ENCODE peak calls at places on chromosomes 1 and 21, in five cellular contexts. One of them, this sample, is unnamed.

GRCh38 chr1:226602186-226603029 is 53.8 kb downstream of the STUM start:
- DNase-seq in body of pancreas: peak
- DNase-seq in heart right ventricle: peak
- DNase-seq in esophagus squamous epithelium: no peak
- DNase-seq in neuronal stem cell: no peak
- DNase-seq in this sample: peak

GRCh38 chr1:177210071-177210470 is 39.3 kb downstream of the BRINP2 start:
- DNase-seq in body of pancreas: no peak
- DNase-seq in heart right ventricle: no peak
- DNase-seq in esophagus squamous epithelium: no peak
- DNase-seq in neuronal stem cell: no peak
- DNase-seq in this sample: no peak

GRCh38 chr1:169885207-169885606 is 8.5 kb downstream of the SCYL3 start:
- DNase-seq in body of pancreas: no peak
- DNase-seq in heart right ventricle: no peak
- DNase-seq in esophagus squamous epithelium: no peak
- DNase-seq in neuronal stem cell: no peak
- DNase-seq in this sample: no peak

GRCh38 chr1:8510041-8510823 is 192.3 kb downstream of the SLC45A1 start:
- DNase-seq in body of pancreas: peak
- DNase-seq in heart right ventricle: no peak
- DNase-seq in esophagus squamous epithelium: no peak
- DNase-seq in neuronal stem cell: no peak
- DNase-seq in this sample: no peak

GRCh38 chr1:52659356-52659755 is 26.4 kb downstream of the SHISAL2A start:
- DNase-seq in body of pancreas: no peak
- DNase-seq in heart right ventricle: no peak
- DNase-seq in esophagus squamous epithelium: no peak
- DNase-seq in neuronal stem cell: no peak
- DNase-seq in this sample: no peak

GRCh38 chr1:115280073-115280472 is 58.0 kb downstream of the NGF start:
- DNase-seq in body of pancreas: peak
- DNase-seq in heart right ventricle: no peak
- DNase-seq in esophagus squamous epithelium: no peak
- DNase-seq in neuronal stem cell: no peak
- DNase-seq in this sample: no peak

GRCh38 chr1:167666416-167666815 is 36.4 kb downstream of the RCSD1 start:
- DNase-seq in body of pancreas: no peak
- DNase-seq in heart right ventricle: peak
- DNase-seq in esophagus squamous epithelium: no peak
- DNase-seq in neuronal stem cell: no peak
- DNase-seq in this sample: no peak

GRCh38 chr1:236509203-236509602 is 14.6 kb upstream of the LGALS8 start:
- DNase-seq in body of pancreas: no peak
- DNase-seq in heart right ventricle: no peak
- DNase-seq in esophagus squamous epithelium: no peak
- DNase-seq in neuronal stem cell: no peak
- DNase-seq in this sample: no peak

GRCh38 chr1:43143441-43143888 is 28.6 kb downstream of the EBNA1BP2 start:
- DNase-seq in body of pancreas: no peak
- DNase-seq in heart right ventricle: no peak
- DNase-seq in esophagus squamous epithelium: no peak
- DNase-seq in neuronal stem cell: peak
- DNase-seq in this sample: no peak

GRCh38 chr21:45098867-45099266 is 24.5 kb downstream of the ADARB1 start:
- DNase-seq in body of pancreas: no peak
- DNase-seq in heart right ventricle: no peak
- DNase-seq in esophagus squamous epithelium: no peak
- DNase-seq in neuronal stem cell: no peak
- DNase-seq in this sample: no peak

GRCh38 chr1:9115656-9116205 is 13.2 kb downstream of the GPR157 start:
- DNase-seq in body of pancreas: peak
- DNase-seq in heart right ventricle: no peak
- DNase-seq in esophagus squamous epithelium: no peak
- DNase-seq in neuronal stem cell: no peak
- DNase-seq in this sample: no peak

GRCh38 chr1:202932476-202932875 is 5.4 kb upstream of the KLHL12 start:
- DNase-seq in body of pancreas: no peak
- DNase-seq in heart right ventricle: no peak
- DNase-seq in esophagus squamous epithelium: no peak
- DNase-seq in neuronal stem cell: no peak
- DNase-seq in this sample: no peak

GRCh38 chr1:53511933-53512806 is 53.0 kb downstream of the DMRTB1 start:
- DNase-seq in body of pancreas: no peak
- DNase-seq in heart right ventricle: peak
- DNase-seq in esophagus squamous epithelium: no peak
- DNase-seq in neuronal stem cell: no peak
- DNase-seq in this sample: no peak

GRCh38 chr21:26710155-26710554 is 135.1 kb downstream of the ADAMTS1 start:
- DNase-seq in body of pancreas: no peak
- DNase-seq in heart right ventricle: no peak
- DNase-seq in esophagus squamous epithelium: no peak
- DNase-seq in neuronal stem cell: no peak
- DNase-seq in this sample: no peak

GRCh38 chr1:15343729-15344128 is 66.0 kb upstream of the EFHD2 start:
- DNase-seq in body of pancreas: peak
- DNase-seq in heart right ventricle: peak
- DNase-seq in esophagus squamous epithelium: no peak
- DNase-seq in neuronal stem cell: no peak
- DNase-seq in this sample: no peak

GRCh38 chr1:227884370-227885134 is 63.2 kb downstream of the WNT9A start:
- DNase-seq in body of pancreas: no peak
- DNase-seq in heart right ventricle: peak
- DNase-seq in esophagus squamous epithelium: no peak
- DNase-seq in neuronal stem cell: no peak
- DNase-seq in this sample: no peak

GRCh38 chr1:116268211-116268610 is 104.8 kb upstream of the ATP1A1 start:
- DNase-seq in body of pancreas: peak
- DNase-seq in heart right ventricle: no peak
- DNase-seq in esophagus squamous epithelium: no peak
- DNase-seq in neuronal stem cell: no peak
- DNase-seq in this sample: no peak

GRCh38 chr1:230917284-230918135 is 49.2 kb upstream of the C1orf198 start:
- DNase-seq in body of pancreas: peak
- DNase-seq in heart right ventricle: peak
- DNase-seq in esophagus squamous epithelium: no peak
- DNase-seq in neuronal stem cell: peak
- DNase-seq in this sample: no peak

GRCh38 chr1:11858968-11859871 is 475 bp upstream of the NPPB start:
- DNase-seq in body of pancreas: peak
- DNase-seq in heart right ventricle: peak
- DNase-seq in esophagus squamous epithelium: no peak
- DNase-seq in neuronal stem cell: peak
- DNase-seq in this sample: no peak

GRCh38 chr1:59880001-59880400 is 46.6 kb downstream of the CYP2J2 start:
- DNase-seq in body of pancreas: no peak
- DNase-seq in heart right ventricle: no peak
- DNase-seq in esophagus squamous epithelium: no peak
- DNase-seq in neuronal stem cell: no peak
- DNase-seq in this sample: no peak

GRCh38 chr21:36185498-36185897 is 28.9 kb downstream of the DOP1B start:
- DNase-seq in body of pancreas: no peak
- DNase-seq in heart right ventricle: no peak
- DNase-seq in esophagus squamous epithelium: no peak
- DNase-seq in neuronal stem cell: no peak
- DNase-seq in this sample: no peak

GRCh38 chr21:36186506-36187399 is 30.1 kb downstream of the DOP1B start:
- DNase-seq in body of pancreas: no peak
- DNase-seq in heart right ventricle: peak
- DNase-seq in esophagus squamous epithelium: no peak
- DNase-seq in neuronal stem cell: no peak
- DNase-seq in this sample: no peak

GRCh38 chr21:36190736-36191135 is 34.1 kb downstream of the DOP1B start:
- DNase-seq in body of pancreas: no peak
- DNase-seq in heart right ventricle: no peak
- DNase-seq in esophagus squamous epithelium: no peak
- DNase-seq in neuronal stem cell: no peak
- DNase-seq in this sample: no peak

GRCh38 chr21:36188937-36189336 is 32.3 kb downstream of the DOP1B start:
- DNase-seq in body of pancreas: no peak
- DNase-seq in heart right ventricle: no peak
- DNase-seq in esophagus squamous epithelium: no peak
- DNase-seq in neuronal stem cell: no peak
- DNase-seq in this sample: no peak

DNA sequence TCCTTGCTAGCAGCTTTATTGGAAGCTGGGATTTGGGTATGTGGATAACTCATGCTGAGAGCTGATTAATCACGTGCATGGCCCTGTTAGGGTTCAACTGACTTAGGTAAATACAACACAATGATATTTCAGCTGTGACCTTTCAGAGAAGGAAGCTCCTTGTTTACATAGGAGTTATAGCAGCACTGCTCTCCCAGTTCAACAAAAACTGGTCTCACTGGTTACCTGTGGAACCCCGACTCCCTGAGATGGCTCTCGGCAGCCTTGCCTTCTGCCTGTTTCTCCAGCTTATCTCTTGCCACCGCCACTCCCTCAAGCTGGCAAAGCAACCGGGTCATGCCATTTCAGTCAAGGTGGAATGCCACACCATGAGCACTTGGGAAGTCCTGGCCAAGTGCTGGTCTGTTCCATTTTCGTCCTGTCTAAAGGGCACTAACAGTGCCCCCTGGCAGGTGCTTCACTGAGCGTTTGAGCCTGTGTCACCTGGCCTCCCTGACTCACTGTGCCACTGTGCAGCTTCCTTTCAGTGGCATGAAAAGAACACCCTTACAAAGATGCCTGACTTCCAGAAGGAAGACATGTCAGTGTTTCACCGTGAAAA is 31.6 kb downstream of the DOP1B start:
- DNase-seq in body of pancreas: peak
- DNase-seq in heart right ventricle: peak
- DNase-seq in esophagus squamous epithelium: no peak
- DNase-seq in neuronal stem cell: no peak
- DNase-seq in this sample: no peak
- H3K27ac ChIP-seq in body of pancreas: peak
- H3K27ac ChIP-seq in heart right ventricle: peak
- H3K27ac ChIP-seq in esophagus squamous epithelium: peak
- H3K27ac ChIP-seq in neuronal stem cell: no peak
- H3K27ac ChIP-seq in this sample: no peak

DNA sequence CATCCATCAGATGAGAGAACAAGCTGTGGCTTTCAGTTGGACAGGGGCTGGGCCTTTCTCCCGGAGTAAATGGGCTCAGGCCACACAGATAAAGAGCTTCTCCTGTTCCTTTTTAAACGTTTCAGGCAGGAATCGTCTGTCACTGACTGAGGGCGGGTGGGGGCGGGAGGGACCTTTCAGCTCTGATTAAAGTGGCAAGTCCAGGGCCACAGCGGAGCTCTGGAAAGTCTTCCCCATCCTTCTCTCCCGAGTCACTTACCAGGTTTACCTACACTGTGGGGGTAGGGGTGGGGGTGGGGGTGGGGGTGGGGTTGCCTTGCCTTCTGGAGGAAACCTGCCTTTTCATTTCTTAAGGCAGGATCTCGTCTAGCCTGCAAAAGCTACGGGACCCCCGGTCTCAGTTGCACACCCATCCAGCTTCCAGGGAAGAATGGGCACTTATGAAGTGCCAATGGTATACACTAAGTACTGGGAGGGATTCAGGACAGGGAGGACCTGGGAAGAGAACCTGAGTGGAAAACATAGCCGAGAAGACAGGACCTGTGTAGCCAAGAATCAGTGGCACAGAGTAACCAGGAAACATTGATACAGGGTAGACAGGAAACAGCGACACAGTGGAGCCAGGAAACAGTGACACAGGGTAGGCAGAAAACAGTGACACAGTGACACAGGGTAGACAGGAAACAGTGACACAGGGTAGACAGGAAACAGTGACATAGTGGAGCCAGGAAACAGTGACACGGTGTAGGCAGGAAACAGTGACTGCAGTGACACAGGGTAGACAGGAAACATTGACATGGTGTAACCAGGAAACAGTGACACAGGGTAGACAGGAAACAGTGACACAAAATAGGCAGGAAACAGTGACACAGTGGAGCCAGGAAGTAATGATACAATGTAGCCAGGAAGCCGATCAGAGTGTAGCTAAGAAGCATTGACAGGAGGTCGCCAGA is 138.2 kb upstream of the ARHGEF16 start:
- DNase-seq in body of pancreas: no peak
- DNase-seq in heart right ventricle: no peak
- DNase-seq in esophagus squamous epithelium: no peak
- DNase-seq in neuronal stem cell: peak
- DNase-seq in this sample: no peak
- H3K27ac ChIP-seq in body of pancreas: no peak
- H3K27ac ChIP-seq in heart right ventricle: no peak
- H3K27ac ChIP-seq in esophagus squamous epithelium: no peak
- H3K27ac ChIP-seq in neuronal stem cell: no peak
- H3K27ac ChIP-seq in this sample: no peak

GRCh38 chr1:13589403-13589802 is 5.8 kb downstream of the PDPN start:
- DNase-seq in body of pancreas: no peak
- DNase-seq in heart right ventricle: no peak
- DNase-seq in esophagus squamous epithelium: no peak
- DNase-seq in neuronal stem cell: no peak
- DNase-seq in this sample: no peak
- H3K27ac ChIP-seq in body of pancreas: no peak
- H3K27ac ChIP-seq in heart right ventricle: no peak
- H3K27ac ChIP-seq in esophagus squamous epithelium: no peak
- H3K27ac ChIP-seq in neuronal stem cell: no peak
- H3K27ac ChIP-seq in this sample: peak

GRCh38 chr1:157356611-157357010 is 195.7 kb downstream of the FCRL5 start:
- DNase-seq in body of pancreas: no peak
- DNase-seq in heart right ventricle: no peak
- DNase-seq in esophagus squamous epithelium: no peak
- DNase-seq in neuronal stem cell: no peak
- DNase-seq in this sample: no peak

GRCh38 chr1:157360021-157360390 is 192.3 kb downstream of the FCRL5 start:
- DNase-seq in body of pancreas: no peak
- DNase-seq in heart right ventricle: no peak
- DNase-seq in esophagus squamous epithelium: no peak
- DNase-seq in neuronal stem cell: no peak
- DNase-seq in this sample: no peak

GRCh38 chr1:157363660-157364140 is 188.6 kb downstream of the FCRL5 start:
- DNase-seq in body of pancreas: peak
- DNase-seq in heart right ventricle: no peak
- DNase-seq in esophagus squamous epithelium: no peak
- DNase-seq in neuronal stem cell: no peak
- DNase-seq in this sample: no peak

GRCh38 chr1:157357111-157357510 is 195.2 kb downstream of the FCRL5 start:
- DNase-seq in body of pancreas: no peak
- DNase-seq in heart right ventricle: peak
- DNase-seq in esophagus squamous epithelium: no peak
- DNase-seq in neuronal stem cell: no peak
- DNase-seq in this sample: no peak

DNA sequence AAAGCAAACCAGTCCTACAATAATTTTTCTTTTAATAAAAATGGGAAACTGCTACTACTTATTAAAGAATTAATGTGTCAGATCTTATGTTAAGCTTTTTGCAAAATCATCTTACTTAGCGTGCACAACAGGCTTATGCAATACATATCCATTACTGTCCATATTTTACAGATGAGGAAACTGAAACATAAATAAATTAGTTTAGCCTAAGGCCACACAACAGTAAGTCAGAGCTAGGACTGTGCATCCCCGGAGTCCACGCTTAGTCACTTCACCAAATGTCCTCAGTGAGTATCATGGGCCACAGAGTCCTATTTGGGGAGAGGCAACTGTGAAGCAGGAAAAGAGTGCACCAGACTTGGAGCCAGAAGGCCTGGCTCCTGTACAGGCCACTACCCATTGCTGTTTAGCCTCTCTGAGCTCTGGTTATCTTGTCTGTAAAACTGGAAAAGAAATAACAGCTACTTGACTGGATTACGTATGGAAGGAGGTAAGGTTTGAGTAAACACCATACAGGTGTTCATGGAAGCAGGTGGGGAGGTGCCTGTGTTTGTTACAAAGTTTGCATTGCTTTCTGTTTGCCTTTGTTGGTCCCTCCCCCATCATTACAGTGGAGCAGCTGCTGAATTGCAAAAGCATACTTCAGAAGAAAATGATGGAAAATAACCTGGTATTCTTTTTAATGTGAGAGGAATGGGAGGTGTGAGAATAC is 192.8 kb downstream of the FCRL5 start:
- DNase-seq in body of pancreas: no peak
- DNase-seq in heart right ventricle: no peak
- DNase-seq in esophagus squamous epithelium: no peak
- DNase-seq in neuronal stem cell: no peak
- DNase-seq in this sample: no peak
- H3K27ac ChIP-seq in body of pancreas: no peak
- H3K27ac ChIP-seq in heart right ventricle: no peak
- H3K27ac ChIP-seq in esophagus squamous epithelium: no peak
- H3K27ac ChIP-seq in neuronal stem cell: no peak
- H3K27ac ChIP-seq in this sample: no peak